ENCODE peak calls at places on chromosomes 13 and 19, in four cellular contexts. C is GM12878, Q is HepG2, A is K562. U is an unnamed sample.

GRCh38 chr19:42048992-42049391 is 21.0 kb downstream of the GRIK5 start:
- DNase-seq in C (no peak), Q (no peak), A (no peak), U (no peak)

GRCh38 chr19:18436651-18437478 is 1.1 kb downstream of the ISYNA1 start:
- DNase-seq in C (no peak), Q (peak; percentile 57), A (peak; percentile 82), U (peak; percentile 92)

GRCh38 chr13:94858856-94859811 is 146.8 kb upstream of the SOX21 start:
- DNase-seq in C (no peak), Q (no peak), A (no peak), U (no peak)

GRCh38 chr19:3111586-3112247 is 17.6 kb downstream of the GNA11 start:
- DNase-seq in C (no peak), Q (no peak), A (no peak), U (no peak)

GRCh38 chr19:29775575-29775900 is 36.3 kb upstream of the CCNE1 start:
- DNase-seq in C (no peak), Q (no peak), A (no peak), U (peak; percentile 32)

GRCh38 chr19:8473652-8474476 is 28.6 kb downstream of the PRAM1 start:
- DNase-seq in C (peak; percentile 45), Q (no peak), A (no peak), U (no peak)

GRCh38 chr19:55679343-55680257 is 4.6 kb downstream of the EPN1 start:
- DNase-seq in C (no peak), Q (no peak), A (no peak), U (no peak)

GRCh38 chr19:33471111-33471996 is 50.2 kb downstream of the PEPD start:
- DNase-seq in C (no peak), Q (no peak), A (no peak), U (no peak)

GRCh38 chr13:114134111-114134943 is 1.9 kb upstream of the RASA3 start:
- DNase-seq in C (no peak), Q (no peak), A (no peak), U (no peak)

GRCh38 chr13:48492123-48493075 is 40.5 kb downstream of the RCBTB2 start:
- DNase-seq in C (peak; percentile 98), Q (no peak), A (no peak), U (no peak)

GRCh38 chr13:40446365-40446764 is 220.1 kb downstream of the FOXO1 start:
- DNase-seq in C (no peak), Q (no peak), A (no peak), U (no peak)

GRCh38 chr13:48542138-48542537 is 9.3 kb upstream of the RCBTB2 start:
- DNase-seq in C (no peak), Q (no peak), A (no peak), U (no peak)

GRCh38 chr13:75437582-75438318 is 44.2 kb downstream of the TBC1D4 start:
- DNase-seq in C (no peak), Q (no peak), A (no peak), U (no peak)

GRCh38 chr19:17468302-17469091 is 1.8 kb upstream of the SLC27A1 start:
- DNase-seq in C (no peak), Q (no peak), A (no peak), U (no peak)

GRCh38 chr19:11092181-11092538 is 2.9 kb downstream of the LDLR start:
- DNase-seq in C (no peak), Q (peak; percentile 92), A (no peak), U (no peak)

GRCh38 chr19:4120531-4120930 is 3.4 kb downstream of the MAP2K2 start:
- DNase-seq in C (no peak), Q (no peak), A (no peak), U (no peak)

GRCh38 chr19:15191514-15191913 is 9.3 kb downstream of the NOTCH3 start:
- DNase-seq in C (no peak), Q (no peak), A (no peak), U (no peak)

GRCh38 chr19:16496613-16496983 is 404 bp downstream of the C19orf44 start:
- DNase-seq in C (no peak), Q (no peak), A (no peak), U (no peak)

GRCh38 chr13:113802090-113802531 is 43.1 kb downstream of the TMEM255B start:
- DNase-seq in C (no peak), Q (peak; percentile 13), A (peak; percentile 23), U (peak; percentile 76)

GRCh38 chr13:110317093-110317492 is 10.0 kb downstream of the COL4A2 start:
- DNase-seq in C (no peak), Q (no peak), A (no peak), U (no peak)

GRCh38 chr13:110965755-110966134 is 50.9 kb upstream of the ANKRD10 start:
- DNase-seq in C (no peak), Q (no peak), A (no peak), U (no peak)

GRCh38 chr13:79450110-79450509 is 30.8 kb upstream of the NDFIP2 start:
- DNase-seq in C (no peak), Q (no peak), A (no peak), U (no peak)

DNA sequence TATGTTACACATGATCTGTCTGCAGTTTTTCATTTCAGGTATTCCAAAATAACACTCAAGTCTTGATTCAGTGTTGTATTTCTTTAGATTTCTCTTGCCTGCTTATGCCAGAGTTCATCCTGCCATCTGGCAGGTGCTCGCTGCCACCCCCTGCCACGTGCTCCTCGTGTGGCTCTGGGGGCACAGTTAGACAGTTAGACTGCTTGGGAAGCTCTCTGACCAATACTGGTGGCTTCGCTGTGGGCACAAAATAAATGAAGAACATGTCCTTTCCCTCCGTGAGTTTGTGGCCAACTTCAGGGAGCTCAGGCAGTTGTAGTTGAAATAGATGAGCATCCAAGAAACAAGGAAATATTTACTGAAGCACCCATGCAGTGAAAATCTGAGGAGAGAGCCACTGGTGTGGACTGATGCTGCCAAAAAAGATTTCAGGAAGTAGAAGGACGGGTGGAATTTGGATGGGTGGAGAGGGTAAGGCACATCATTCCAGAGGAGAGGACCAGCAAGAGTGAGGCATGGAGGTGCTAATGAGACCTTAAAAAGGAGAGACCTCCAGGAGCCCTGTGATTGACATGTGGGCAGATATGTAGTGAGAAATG is 37.5 kb upstream of the GPR183 start:
- DNase-seq in C (no peak), Q (no peak), A (no peak), U (no peak)
- TF ChIP-seq SP1 in C (no peak), Q (no peak), A (no peak), U (no peak)

DNA sequence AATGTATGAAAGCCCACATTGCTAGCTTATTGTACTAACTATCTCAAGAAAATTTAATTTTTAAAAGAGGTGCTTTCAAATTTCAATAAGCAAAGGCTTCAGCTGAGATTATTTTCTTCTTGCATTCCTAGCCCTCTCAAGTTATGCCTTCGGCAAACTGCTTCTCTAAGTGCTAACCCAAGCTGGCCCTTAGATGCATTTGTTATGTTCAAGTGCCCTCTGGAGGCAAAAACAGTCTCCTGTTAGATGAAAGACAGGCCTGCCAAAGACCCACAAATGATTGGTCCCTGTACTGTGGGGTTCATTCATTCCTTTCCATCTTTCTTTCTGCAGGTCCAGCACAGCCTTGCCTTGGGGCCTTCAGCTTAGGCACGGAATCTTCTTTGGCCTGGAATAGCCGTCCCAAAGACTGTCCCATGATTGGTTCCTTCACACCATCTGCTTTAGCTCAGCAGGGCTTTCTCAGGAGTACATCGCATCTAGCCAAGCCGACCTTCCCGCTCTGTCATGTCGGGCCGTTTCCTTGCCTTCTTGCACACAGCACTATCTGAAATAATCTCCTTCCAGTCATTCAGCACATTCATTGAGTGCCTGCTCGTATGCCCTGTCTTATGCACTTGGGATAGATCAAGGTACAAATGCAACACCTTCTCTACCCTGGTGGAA is 26.4 kb upstream of the TPTE2 start:
- DNase-seq in C (no peak), Q (peak; percentile 70), A (peak; percentile 8), U (no peak)
- TF ChIP-seq CREM in C (no peak), Q (no peak), A (no peak), U (no peak)

GRCh38 chr13:37295046-37295445 is 189.6 kb upstream of the CSNK1A1L start:
- DNase-seq in C (no peak), Q (no peak), A (no peak), U (no peak)
- TF ChIP-seq SP1 in C (no peak), Q (no peak), A (no peak), U (no peak)

DNA sequence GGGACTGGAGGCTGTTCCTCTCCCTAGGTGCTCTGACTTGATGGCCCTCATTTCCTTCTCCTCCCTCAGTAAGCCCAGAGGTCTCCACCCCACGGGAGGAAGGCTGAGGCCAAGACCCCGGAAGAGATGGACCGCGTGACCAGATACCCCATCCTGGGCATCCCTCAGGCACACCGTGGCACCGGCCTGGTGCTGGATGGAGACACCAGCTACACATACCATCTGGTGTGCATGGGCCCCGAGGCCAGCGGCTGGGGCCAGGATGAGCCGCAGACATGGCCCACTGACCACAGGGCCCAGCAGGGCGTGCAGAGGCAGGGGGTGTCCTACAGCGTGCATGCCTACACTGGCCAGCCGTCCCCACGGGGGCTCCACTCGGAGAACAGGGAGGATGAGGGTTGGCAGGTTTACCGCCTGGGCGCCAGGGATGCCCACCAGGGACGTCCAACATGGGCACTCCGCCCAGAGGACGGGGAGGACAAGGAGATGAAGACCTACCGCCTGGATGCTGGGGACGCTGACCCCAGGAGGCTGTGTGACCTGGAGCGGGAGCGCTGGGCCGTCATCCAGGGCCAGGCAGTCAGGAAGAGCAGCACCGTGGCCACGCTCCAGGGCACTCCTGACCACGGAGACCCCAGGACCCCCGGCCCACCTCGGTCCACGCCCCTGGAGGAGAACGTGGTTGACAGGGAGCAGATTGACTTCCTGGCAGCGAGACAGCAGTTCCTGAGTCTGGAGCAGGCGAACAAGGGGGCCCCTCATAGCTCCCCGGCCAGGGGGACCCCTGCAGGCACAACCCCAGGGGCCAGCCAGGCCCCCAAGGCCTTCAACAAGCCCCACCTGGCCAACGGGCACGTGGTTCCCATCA is 6.1 kb downstream of the MISP start:
- DNase-seq in C (no peak), Q (no peak), A (no peak), U (no peak)
- TF ChIP-seq CREM in C (no peak), Q (no peak), A (no peak), U (no peak)

DNA sequence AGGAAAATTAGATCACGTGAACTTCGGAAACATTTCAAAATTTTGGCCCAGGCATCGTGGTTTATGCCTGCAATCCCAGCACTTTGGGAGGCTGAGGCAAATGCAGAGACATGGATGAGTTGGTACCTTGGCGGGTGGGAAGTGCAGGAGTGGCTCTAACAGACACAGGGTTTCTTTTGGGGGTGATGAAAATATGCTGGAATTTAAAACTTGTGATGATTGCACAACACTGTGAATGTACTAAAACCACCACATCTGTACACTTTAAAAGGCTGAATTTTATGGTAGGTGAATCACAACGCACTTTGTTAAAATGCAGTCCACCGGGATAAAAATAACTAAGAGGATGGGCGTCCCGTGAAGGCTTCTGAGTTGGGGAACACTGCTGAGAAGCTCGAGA is 47.2 kb downstream of the MLLT1 start:
- DNase-seq in C (no peak), Q (no peak), A (no peak), U (no peak)
- TF ChIP-seq SP1 in C (no peak), Q (no peak), A (no peak), U (no peak)

GRCh38 chr19:35266149-35266903 is 2.4 kb upstream of the USF2 start:
- DNase-seq in C (no peak), Q (no peak), A (no peak), U (no peak)
- TF ChIP-seq CREM in C (no peak), Q (no peak), A (no peak), U (no peak)

U was measured in WTC11.